ENCODE peak calls at places on chromosomes 6 and 20, in eight cellular contexts. Q is heart left ventricle, X is esophagus mucosa, I is foreskin keratinocyte, V is A549, B is gastroesophageal sphincter, N is heart right ventricle, G is pancreas. D is an unnamed sample.

GRCh38 chr6:97114645-97115044 is 168.4 kb downstream of the MMS22L start:
- ATAC-seq in I (no peak), B (no peak), V (no peak), G (no peak), Q (no peak), N (no peak), X (no peak), D (peak)

GRCh38 chr20:59993736-59994484 is 35.7 kb downstream of the CDH26 start:
- ATAC-seq in N (peak), V (no peak), Q (no peak), G (peak), B (no peak), X (no peak), I (no peak), D (no peak)

GRCh38 chr6:135180458-135181332 is at the start of gene MYB:
- ATAC-seq in X (peak), V (peak), I (peak), B (peak), Q (peak), G (peak), N (peak), D (peak)

GRCh38 chr6:88843040-88843439 is 120.4 kb downstream of the RNGTT start:
- ATAC-seq in G (no peak), I (no peak), N (peak), X (no peak), V (no peak), B (peak), Q (no peak), D (no peak)

GRCh38 chr6:131023834-131024504 is 39.1 kb downstream of the EPB41L2 start:
- ATAC-seq in V (peak), B (no peak), Q (no peak), X (peak), G (no peak), N (no peak), I (peak), D (no peak)

GRCh38 chr6:156955494-156956183 is 178.5 kb downstream of the ARID1B start:
- ATAC-seq in B (peak), X (no peak), N (peak), I (no peak), V (no peak), G (peak), Q (peak), D (no peak)

GRCh38 chr6:43954311-43955131 is 172.7 kb downstream of the MRPL14 start:
- ATAC-seq in V (no peak), I (no peak), X (no peak), G (no peak), N (peak), B (no peak), Q (peak), D (no peak)

GRCh38 chr20:13317439-13317838 is 96.4 kb downstream of the ISM1 start:
- ATAC-seq in G (no peak), I (no peak), N (no peak), Q (no peak), B (no peak), X (no peak), V (no peak), D (no peak)

GRCh38 chr20:8305449-8305978 is 173.4 kb downstream of the PLCB1 start:
- ATAC-seq in B (peak), Q (peak), I (no peak), G (peak), N (no peak), X (peak), V (peak), D (peak)

GRCh38 chr6:158853072-158853871 is 34.1 kb upstream of the EZR start:
- ATAC-seq in B (peak), X (peak), V (peak), Q (peak), G (peak), N (peak), I (peak), D (peak)

GRCh38 chr6:11275598-11275997 is 43.1 kb upstream of the NEDD9 start:
- ATAC-seq in G (peak), B (no peak), Q (no peak), V (peak), I (no peak), X (no peak), N (no peak), D (peak)

GRCh38 chr6:136491674-136492235 is 58.5 kb downstream of the MAP7 start:
- ATAC-seq in G (no peak), X (no peak), B (no peak), N (no peak), V (no peak), Q (no peak), I (no peak), D (no peak)

GRCh38 chr20:23435675-23436539 is 3.6 kb upstream of the CSTL1 start:
- ATAC-seq in Q (peak), I (no peak), B (no peak), N (peak), X (no peak), V (no peak), G (peak), D (no peak)

GRCh38 chr6:16955899-16956298 is 146.0 kb upstream of the STMND1 start:
- ATAC-seq in G (no peak), B (no peak), I (no peak), N (no peak), V (no peak), X (no peak), Q (no peak), D (peak)

GRCh38 chr6:75291331-75291730 is 6.7 kb upstream of the TMEM30A start:
- ATAC-seq in B (no peak), G (peak), Q (peak), I (no peak), X (no peak), N (no peak), V (no peak), D (no peak)

GRCh38 chr6:3881722-3882421 is 32.7 kb downstream of the FAM50B start:
- ATAC-seq in N (no peak), B (no peak), X (no peak), I (no peak), V (no peak), G (no peak), Q (no peak), D (no peak)

GRCh38 chr6:20584100-20584731 is 50.0 kb downstream of the CDKAL1 start:
- ATAC-seq in V (no peak), Q (no peak), I (no peak), N (no peak), X (no peak), G (no peak), B (no peak), D (peak)

GRCh38 chr6:39912446-39912845 is 21.8 kb downstream of the MOCS1 start:
- ATAC-seq in X (no peak), B (no peak), G (no peak), V (no peak), Q (no peak), N (no peak), I (no peak), D (no peak)